ENCODE peak calls at places on chromosomes 2 and 18, in six cellular contexts. H, N, T, O, A and R are unnamed samples.

GRCh38 chr2:223108376-223109100 is 56.5 kb downstream of the KCNE4 start:
- DNase-seq in H (no peak), A (no peak), T (peak; percentile 7), N (no peak), O (peak; percentile 10), R (peak; percentile 23)

GRCh38 chr18:24991661-24992060 is 360.3 kb downstream of the ZNF521 start:
- DNase-seq in T (no peak), H (no peak), O (no peak), A (no peak), N (no peak), R (no peak)

GRCh38 chr2:492178-492577 is 185.0 kb downstream of the TMEM18 start:
- DNase-seq in A (no peak), T (no peak), N (no peak), O (no peak), H (no peak), R (no peak)

GRCh38 chr2:66575625-66576371 is 140.9 kb downstream of the MEIS1 start:
- DNase-seq in T (peak; percentile 47), H (no peak), N (no peak), A (no peak), O (peak; percentile 20), R (no peak)

GRCh38 chr2:236752111-236752510 is 182.5 kb downstream of the ACKR3 start:
- DNase-seq in A (no peak), O (no peak), H (no peak), N (no peak), T (no peak), R (peak; percentile 18)

GRCh38 chr2:101883860-101884259 is 107.9 kb upstream of the IL1R2 start:
- DNase-seq in O (peak; percentile 48), T (peak; percentile 54), H (peak; percentile 74), N (no peak), A (peak; percentile 17), R (peak; percentile 68)

GRCh38 chr2:41884718-41885117 is 163.1 kb upstream of the PKDCC start:
- DNase-seq in O (no peak), N (no peak), H (no peak), T (no peak), A (no peak), R (no peak)

GRCh38 chr2:60597346-60597745 is 43.9 kb upstream of the BCL11A start:
- DNase-seq in O (peak; percentile 5), A (no peak), T (no peak), H (no peak), N (no peak), R (peak; percentile 36)

GRCh38 chr2:47250576-47251403 is 95.7 kb upstream of the STPG4 start:
- DNase-seq in H (no peak), T (no peak), O (peak; percentile 45), A (no peak), N (no peak), R (no peak)

GRCh38 chr2:237440819-237441281 is 26.9 kb upstream of the COL6A3 start:
- DNase-seq in O (no peak), H (peak; percentile 83), A (no peak), N (no peak), T (no peak), R (no peak)

GRCh38 chr2:183665976-183666375 is 541.7 kb downstream of the NUP35 start:
- DNase-seq in A (no peak), O (peak; percentile 13), H (no peak), N (no peak), T (peak; percentile 67), R (peak; percentile 14)

GRCh38 chr18:22193466-22193865 is 24.1 kb downstream of the GATA6 start:
- DNase-seq in T (peak; percentile 86), A (no peak), N (no peak), H (no peak), O (no peak), R (no peak)